ENCODE peak calls at places on chromosome 15, in ten cellular contexts. One of them, this sample, is unnamed.
A peak's percentile ranks its signal among the peaks of the same experiment; 100 is the strongest.

GRCh38 chr15:25249236-25250010 is 189.4 kb downstream of the UBE3A start:
- DNase-seq in AG09319: no peak
- DNase-seq in CD8-positive, alpha-beta T cell: no peak
- DNase-seq in mesothelial cell of epicardium: no peak
- DNase-seq in cardiac fibroblast: no peak
- DNase-seq in RWPE1: no peak
- DNase-seq in CD4-positive, alpha-beta T cell: no peak
- DNase-seq in gastrocnemius medialis: peak; percentile 6
- DNase-seq in HL-60: no peak
- DNase-seq in esophagus muscularis mucosa: peak; percentile 84
- DNase-seq in this sample: no peak

GRCh38 chr15:65956307-65956706 is 87.0 kb downstream of the RAB11A start:
- DNase-seq in gastrocnemius medialis: no peak
- DNase-seq in CD8-positive, alpha-beta T cell: no peak
- DNase-seq in HL-60: no peak
- DNase-seq in esophagus muscularis mucosa: no peak
- DNase-seq in RWPE1: no peak
- DNase-seq in AG09319: no peak
- DNase-seq in mesothelial cell of epicardium: no peak
- DNase-seq in CD4-positive, alpha-beta T cell: no peak
- DNase-seq in cardiac fibroblast: no peak
- DNase-seq in this sample: no peak

GRCh38 chr15:89759835-89760234 is 8.8 kb upstream of the MESP1 start:
- DNase-seq in RWPE1: no peak
- DNase-seq in HL-60: no peak
- DNase-seq in gastrocnemius medialis: no peak
- DNase-seq in CD8-positive, alpha-beta T cell: no peak
- DNase-seq in AG09319: no peak
- DNase-seq in CD4-positive, alpha-beta T cell: no peak
- DNase-seq in cardiac fibroblast: no peak
- DNase-seq in mesothelial cell of epicardium: no peak
- DNase-seq in esophagus muscularis mucosa: no peak
- DNase-seq in this sample: no peak

GRCh38 chr15:89359471-89360293 is 25.1 kb upstream of the POLG start:
- DNase-seq in RWPE1: no peak
- DNase-seq in esophagus muscularis mucosa: no peak
- DNase-seq in CD4-positive, alpha-beta T cell: no peak
- DNase-seq in CD8-positive, alpha-beta T cell: no peak
- DNase-seq in mesothelial cell of epicardium: no peak
- DNase-seq in HL-60: no peak
- DNase-seq in cardiac fibroblast: no peak
- DNase-seq in gastrocnemius medialis: no peak
- DNase-seq in AG09319: no peak
- DNase-seq in this sample: no peak

GRCh38 chr15:58746174-58746573 is 3.3 kb downstream of the ADAM10 start:
- DNase-seq in RWPE1: no peak
- DNase-seq in mesothelial cell of epicardium: no peak
- DNase-seq in CD4-positive, alpha-beta T cell: no peak
- DNase-seq in esophagus muscularis mucosa: no peak
- DNase-seq in cardiac fibroblast: no peak
- DNase-seq in CD8-positive, alpha-beta T cell: no peak
- DNase-seq in AG09319: no peak
- DNase-seq in HL-60: no peak
- DNase-seq in gastrocnemius medialis: no peak
- DNase-seq in this sample: no peak

GRCh38 chr15:58475573-58476524 is 44.1 kb downstream of the LIPC start:
- DNase-seq in cardiac fibroblast: peak; percentile 72
- DNase-seq in AG09319: peak; percentile 40
- DNase-seq in gastrocnemius medialis: peak; percentile 35
- DNase-seq in CD4-positive, alpha-beta T cell: no peak
- DNase-seq in HL-60: peak; percentile 79
- DNase-seq in esophagus muscularis mucosa: no peak
- DNase-seq in mesothelial cell of epicardium: no peak
- DNase-seq in RWPE1: no peak
- DNase-seq in CD8-positive, alpha-beta T cell: no peak
- DNase-seq in this sample: peak; percentile 77

GRCh38 chr15:52020253-52021085 is 1.4 kb downstream of the MAPK6 start:
- DNase-seq in CD8-positive, alpha-beta T cell: no peak
- DNase-seq in esophagus muscularis mucosa: no peak
- DNase-seq in gastrocnemius medialis: no peak
- DNase-seq in HL-60: no peak
- DNase-seq in CD4-positive, alpha-beta T cell: no peak
- DNase-seq in cardiac fibroblast: peak; percentile 52
- DNase-seq in AG09319: no peak
- DNase-seq in RWPE1: no peak
- DNase-seq in mesothelial cell of epicardium: no peak
- DNase-seq in this sample: no peak

GRCh38 chr15:41511331-41512077 is 2.1 kb downstream of the LTK start:
- DNase-seq in CD8-positive, alpha-beta T cell: no peak
- DNase-seq in CD4-positive, alpha-beta T cell: no peak
- DNase-seq in gastrocnemius medialis: no peak
- DNase-seq in esophagus muscularis mucosa: no peak
- DNase-seq in AG09319: no peak
- DNase-seq in HL-60: no peak
- DNase-seq in RWPE1: no peak
- DNase-seq in mesothelial cell of epicardium: no peak
- DNase-seq in cardiac fibroblast: no peak
- DNase-seq in this sample: no peak

GRCh38 chr15:22873841-22874240 is 35.4 kb downstream of the NIPA2 start:
- DNase-seq in HL-60: no peak
- DNase-seq in cardiac fibroblast: no peak
- DNase-seq in RWPE1: no peak
- DNase-seq in CD4-positive, alpha-beta T cell: no peak
- DNase-seq in gastrocnemius medialis: no peak
- DNase-seq in AG09319: no peak
- DNase-seq in mesothelial cell of epicardium: no peak
- DNase-seq in esophagus muscularis mucosa: no peak
- DNase-seq in CD8-positive, alpha-beta T cell: no peak
- DNase-seq in this sample: no peak

GRCh38 chr15:68610825-68611224 is 32.0 kb downstream of the CORO2B start:
- DNase-seq in CD4-positive, alpha-beta T cell: no peak
- DNase-seq in cardiac fibroblast: no peak
- DNase-seq in HL-60: no peak
- DNase-seq in gastrocnemius medialis: no peak
- DNase-seq in AG09319: no peak
- DNase-seq in CD8-positive, alpha-beta T cell: no peak
- DNase-seq in RWPE1: no peak
- DNase-seq in esophagus muscularis mucosa: no peak
- DNase-seq in mesothelial cell of epicardium: no peak
- DNase-seq in this sample: no peak

GRCh38 chr15:88608607-88609181 is 12.4 kb upstream of the AEN start:
- DNase-seq in CD4-positive, alpha-beta T cell: no peak
- DNase-seq in AG09319: no peak
- DNase-seq in gastrocnemius medialis: no peak
- DNase-seq in esophagus muscularis mucosa: no peak
- DNase-seq in CD8-positive, alpha-beta T cell: no peak
- DNase-seq in HL-60: no peak
- DNase-seq in cardiac fibroblast: no peak
- DNase-seq in mesothelial cell of epicardium: no peak
- DNase-seq in RWPE1: no peak
- DNase-seq in this sample: no peak

GRCh38 chr15:71114066-71114680 is 1.1 kb upstream of the THSD4 start:
- DNase-seq in esophagus muscularis mucosa: no peak
- DNase-seq in cardiac fibroblast: no peak
- DNase-seq in mesothelial cell of epicardium: no peak
- DNase-seq in CD8-positive, alpha-beta T cell: no peak
- DNase-seq in AG09319: no peak
- DNase-seq in RWPE1: no peak
- DNase-seq in CD4-positive, alpha-beta T cell: no peak
- DNase-seq in HL-60: no peak
- DNase-seq in gastrocnemius medialis: no peak
- DNase-seq in this sample: no peak

GRCh38 chr15:78024883-78025282 is 52.6 kb downstream of the TBC1D2B start:
- DNase-seq in cardiac fibroblast: no peak
- DNase-seq in CD8-positive, alpha-beta T cell: no peak
- DNase-seq in mesothelial cell of epicardium: no peak
- DNase-seq in HL-60: no peak
- DNase-seq in CD4-positive, alpha-beta T cell: no peak
- DNase-seq in gastrocnemius medialis: no peak
- DNase-seq in esophagus muscularis mucosa: no peak
- DNase-seq in RWPE1: no peak
- DNase-seq in AG09319: no peak
- DNase-seq in this sample: no peak

GRCh38 chr15:83380682-83381081 is 66.5 kb upstream of the SH3GL3 start:
- DNase-seq in CD4-positive, alpha-beta T cell: no peak
- DNase-seq in AG09319: no peak
- DNase-seq in RWPE1: peak; percentile 71
- DNase-seq in HL-60: peak; percentile 14
- DNase-seq in mesothelial cell of epicardium: no peak
- DNase-seq in esophagus muscularis mucosa: no peak
- DNase-seq in CD8-positive, alpha-beta T cell: no peak
- DNase-seq in gastrocnemius medialis: no peak
- DNase-seq in cardiac fibroblast: peak; percentile 44
- DNase-seq in this sample: no peak
- TF ChIP-seq CTCF in CD4-positive, alpha-beta T cell: no peak
- TF ChIP-seq CTCF in AG09319: peak; percentile 45
- TF ChIP-seq CTCF in RWPE1: peak; percentile 72
- TF ChIP-seq CTCF in HL-60: no peak
- TF ChIP-seq CTCF in mesothelial cell of epicardium: no peak
- TF ChIP-seq CTCF in esophagus muscularis mucosa: no peak
- TF ChIP-seq CTCF in CD8-positive, alpha-beta T cell: no peak
- TF ChIP-seq CTCF in gastrocnemius medialis: no peak
- TF ChIP-seq CTCF in cardiac fibroblast: peak; percentile 35
- TF ChIP-seq CTCF in this sample: peak; percentile 50

DNA sequence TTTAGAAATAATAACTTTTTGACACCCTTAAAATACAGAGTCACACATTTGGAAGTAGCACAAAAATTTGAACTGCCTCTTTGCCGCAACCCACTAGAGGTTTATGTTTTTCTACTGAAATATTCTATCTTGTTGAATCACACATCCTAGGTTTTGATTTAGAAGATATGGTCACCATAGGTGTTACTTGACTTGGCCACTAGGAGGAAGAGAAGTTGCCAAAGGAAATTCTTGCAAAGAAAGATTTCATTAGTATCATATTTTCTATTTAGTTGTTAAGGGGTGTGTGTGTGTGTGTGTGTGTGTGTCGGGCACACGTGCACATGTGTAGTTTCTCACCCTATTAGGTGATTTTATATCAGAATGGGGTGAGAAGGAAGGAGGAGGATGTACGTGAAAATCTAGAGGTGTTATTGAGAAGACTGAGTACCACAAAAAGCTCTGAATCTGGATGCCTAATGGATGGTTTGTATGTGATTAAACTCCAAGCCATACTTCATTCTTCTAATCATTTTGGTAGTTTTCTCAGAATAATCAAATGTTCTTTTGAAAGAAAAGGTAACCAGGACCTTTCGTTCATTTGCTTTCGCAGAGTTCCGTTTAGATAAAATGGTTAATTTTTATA is 31.5 kb downstream of the ZFAND6 start:
- DNase-seq in RWPE1: no peak
- DNase-seq in gastrocnemius medialis: no peak
- DNase-seq in AG09319: no peak
- DNase-seq in HL-60: no peak
- DNase-seq in esophagus muscularis mucosa: no peak
- DNase-seq in CD4-positive, alpha-beta T cell: no peak
- DNase-seq in mesothelial cell of epicardium: no peak
- DNase-seq in cardiac fibroblast: no peak
- DNase-seq in CD8-positive, alpha-beta T cell: no peak
- DNase-seq in this sample: no peak
- TF ChIP-seq CTCF in RWPE1: peak; percentile 31
- TF ChIP-seq CTCF in gastrocnemius medialis: no peak
- TF ChIP-seq CTCF in AG09319: peak; percentile 22
- TF ChIP-seq CTCF in HL-60: no peak
- TF ChIP-seq CTCF in esophagus muscularis mucosa: no peak
- TF ChIP-seq CTCF in CD4-positive, alpha-beta T cell: peak; percentile 36
- TF ChIP-seq CTCF in mesothelial cell of epicardium: peak; percentile 69
- TF ChIP-seq CTCF in cardiac fibroblast: peak; percentile 38
- TF ChIP-seq CTCF in CD8-positive, alpha-beta T cell: peak; percentile 56
- TF ChIP-seq CTCF in this sample: no peak

DNA sequence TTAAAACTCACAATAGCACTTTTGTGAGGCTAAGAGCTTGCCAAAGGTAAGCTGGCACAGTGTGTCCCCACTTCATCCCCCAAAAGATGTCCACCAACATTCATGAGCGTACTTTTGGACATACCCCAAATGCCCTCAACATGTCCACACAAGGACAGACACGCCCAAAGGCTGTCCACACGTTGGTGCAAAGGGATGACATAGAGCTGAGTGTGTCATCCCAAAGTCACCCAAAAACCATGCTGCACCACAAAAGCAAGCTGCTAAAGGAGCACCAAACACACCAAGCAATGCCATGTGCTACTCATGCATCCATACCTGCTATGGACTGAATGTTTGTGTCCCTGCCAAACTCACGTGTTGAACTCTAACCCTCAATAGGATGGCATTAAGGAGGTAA is 57.9 kb downstream of the KLF13 start:
- DNase-seq in HL-60: no peak
- DNase-seq in gastrocnemius medialis: peak; percentile 7
- DNase-seq in CD8-positive, alpha-beta T cell: no peak
- DNase-seq in RWPE1: no peak
- DNase-seq in cardiac fibroblast: no peak
- DNase-seq in CD4-positive, alpha-beta T cell: no peak
- DNase-seq in AG09319: no peak
- DNase-seq in mesothelial cell of epicardium: no peak
- DNase-seq in esophagus muscularis mucosa: no peak
- DNase-seq in this sample: no peak
- TF ChIP-seq CTCF in HL-60: no peak
- TF ChIP-seq CTCF in gastrocnemius medialis: no peak
- TF ChIP-seq CTCF in CD8-positive, alpha-beta T cell: no peak
- TF ChIP-seq CTCF in RWPE1: no peak
- TF ChIP-seq CTCF in cardiac fibroblast: no peak
- TF ChIP-seq CTCF in CD4-positive, alpha-beta T cell: no peak
- TF ChIP-seq CTCF in AG09319: no peak
- TF ChIP-seq CTCF in mesothelial cell of epicardium: no peak
- TF ChIP-seq CTCF in esophagus muscularis mucosa: no peak
- TF ChIP-seq CTCF in this sample: no peak

DNA sequence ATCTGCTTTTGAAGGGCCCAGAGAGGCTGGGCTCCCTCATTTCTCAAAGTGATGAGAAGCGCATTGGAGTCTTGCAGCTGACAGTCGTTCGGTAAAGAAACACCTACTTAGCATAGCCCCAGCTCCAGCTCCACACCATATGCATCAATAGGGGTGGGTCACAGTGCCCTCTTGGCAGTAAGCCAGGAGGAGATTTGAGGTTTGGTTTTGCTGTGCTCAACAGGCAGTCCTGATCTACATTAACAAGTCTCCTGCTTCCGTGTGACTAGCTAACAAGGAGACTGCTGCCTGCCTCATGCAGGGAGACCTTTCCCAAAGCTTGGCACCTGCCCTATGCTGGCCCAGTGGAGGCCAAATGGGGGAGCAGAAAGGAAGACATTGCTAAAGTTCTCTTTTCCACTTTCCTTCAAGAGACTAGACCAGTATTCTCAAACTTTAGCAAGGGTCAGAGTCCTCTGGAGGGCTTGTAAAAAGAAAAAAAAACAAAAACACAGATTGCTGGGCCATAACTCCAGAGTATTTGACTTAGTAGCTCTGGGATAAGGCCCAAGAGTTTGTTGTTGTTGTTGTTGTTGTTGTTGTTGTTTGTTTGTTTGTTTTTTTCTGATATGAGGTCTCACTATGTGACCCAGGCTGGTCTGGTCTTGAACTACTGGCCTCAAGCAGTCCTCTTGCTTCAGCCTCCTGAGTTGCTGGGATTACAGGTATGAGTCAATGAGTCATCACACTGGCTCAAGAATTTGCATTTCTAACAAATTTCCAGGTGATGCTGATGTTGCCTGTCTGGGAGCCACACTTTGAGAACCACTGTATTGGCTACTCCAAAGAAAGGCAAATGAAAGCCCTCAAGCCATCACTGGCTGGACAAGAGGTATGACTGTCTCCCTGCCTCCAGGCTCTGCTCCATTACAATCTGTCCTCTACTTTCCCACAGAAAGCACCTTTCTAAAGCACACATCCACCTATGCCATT is 294.9 kb downstream of the RORA start:
- DNase-seq in HL-60: no peak
- DNase-seq in gastrocnemius medialis: no peak
- DNase-seq in cardiac fibroblast: no peak
- DNase-seq in AG09319: no peak
- DNase-seq in CD8-positive, alpha-beta T cell: no peak
- DNase-seq in esophagus muscularis mucosa: no peak
- DNase-seq in CD4-positive, alpha-beta T cell: no peak
- DNase-seq in mesothelial cell of epicardium: no peak
- DNase-seq in RWPE1: no peak
- DNase-seq in this sample: no peak
- TF ChIP-seq CTCF in HL-60: no peak
- TF ChIP-seq CTCF in gastrocnemius medialis: no peak
- TF ChIP-seq CTCF in cardiac fibroblast: no peak
- TF ChIP-seq CTCF in AG09319: no peak
- TF ChIP-seq CTCF in CD8-positive, alpha-beta T cell: no peak
- TF ChIP-seq CTCF in esophagus muscularis mucosa: no peak
- TF ChIP-seq CTCF in CD4-positive, alpha-beta T cell: no peak
- TF ChIP-seq CTCF in mesothelial cell of epicardium: no peak
- TF ChIP-seq CTCF in RWPE1: no peak
- TF ChIP-seq CTCF in this sample: no peak